ENCODE peak calls at places on chromosomes 6 and 20, in four cellular contexts. S is hypothalamus, M is breast epithelium, I is amniotic epithelial cell. Y is an unnamed sample.

GRCh38 chr20:2749343-2749950 is 51.0 kb downstream of the CPXM1 start:
- DNase-seq in M (no peak), S (no peak), I (no peak), Y (no peak)

GRCh38 chr20:24608926-24609667 is 139.7 kb downstream of the SYNDIG1 start:
- DNase-seq in I (no peak), M (no peak), S (no peak), Y (no peak)

GRCh38 chr6:12286381-12287132 is 3.6 kb upstream of the EDN1 start:
- DNase-seq in I (peak; percentile 80), M (no peak), S (no peak), Y (no peak)

GRCh38 chr6:25692472-25692871 is 40.5 kb downstream of the SCGN start:
- DNase-seq in I (no peak), M (no peak), S (no peak), Y (no peak)

GRCh38 chr20:18739785-18740184 is 73.8 kb upstream of the SCP2D1 start:
- DNase-seq in M (no peak), S (no peak), I (peak; percentile 99), Y (no peak)

GRCh38 chr20:61560361-61560853 is 308.3 kb downstream of the CDH4 start:
- DNase-seq in S (no peak), I (peak; percentile 8), M (no peak), Y (no peak)

GRCh38 chr6:139175389-139175788 is 40.5 kb downstream of the HECA start:
- DNase-seq in S (no peak), I (no peak), M (no peak), Y (no peak)

GRCh38 chr20:35561268-35561667 is 19.4 kb downstream of the ERGIC3 start:
- DNase-seq in S (peak; percentile 9), I (peak; percentile 38), M (no peak), Y (no peak)

GRCh38 chr20:11200423-11200822 is 526.6 kb upstream of the JAG1 start:
- DNase-seq in S (no peak), M (no peak), I (no peak), Y (no peak)

GRCh38 chr20:37309941-37310590 is 20.6 kb downstream of the MANBAL start:
- DNase-seq in I (peak; percentile 37), S (no peak), M (peak; percentile 87), Y (no peak)

GRCh38 chr6:89566930-89567634 is 71.5 kb downstream of the LYRM2 start:
- DNase-seq in S (peak; percentile 30), I (no peak), M (no peak), Y (no peak)

GRCh38 chr6:56699066-56699654 is 56.5 kb upstream of the DST start:
- DNase-seq in I (peak; percentile 45), S (no peak), M (no peak), Y (peak; percentile 27)

GRCh38 chr20:62927128-62927705 is 912 bp upstream of the DIDO1 start:
- DNase-seq in M (no peak), I (no peak), S (no peak), Y (no peak)

GRCh38 chr6:44177691-44178423 is 19.2 kb downstream of the CAPN11 start:
- DNase-seq in I (peak; percentile 97), S (no peak), M (peak; percentile 62), Y (no peak)

GRCh38 chr6:101117397-101118185 is 236.5 kb upstream of the ASCC3 start:
- DNase-seq in M (no peak), S (no peak), I (peak; percentile 0), Y (no peak)

GRCh38 chr6:44563397-44563796 is 175.9 kb downstream of the CDC5L start:
- DNase-seq in I (no peak), M (no peak), S (no peak), Y (no peak)

GRCh38 chr6:106451419-106451818 is 90.9 kb downstream of the CRYBG1 start:
- DNase-seq in S (no peak), I (peak; percentile 20), M (no peak), Y (no peak)

GRCh38 chr6:130827247-130828149 is at the start of gene SMLR1:
- DNase-seq in I (no peak), S (no peak), M (no peak), Y (no peak)

GRCh38 chr6:19269341-19269898 is 567.8 kb upstream of the ID4 start:
- DNase-seq in S (no peak), M (no peak), I (no peak), Y (no peak)

GRCh38 chr20:57596998-57597939 is 23.0 kb downstream of the ZBP1 start:
- DNase-seq in M (peak; percentile 43), S (peak; percentile 42), I (peak; percentile 8), Y (peak; percentile 91)

GRCh38 chr6:139587469-139587868 is 213.0 kb upstream of the CITED2 start:
- DNase-seq in S (no peak), I (peak; percentile 97), M (no peak), Y (no peak)

GRCh38 chr6:110612298-110612697 is 135.9 kb upstream of the SLC22A16 start:
- DNase-seq in M (no peak), S (no peak), I (no peak), Y (no peak)

GRCh38 chr6:166989427-166990034 is 9.7 kb upstream of the CEP43 start:
- DNase-seq in I (peak; percentile 46), S (no peak), M (no peak), Y (peak; percentile 34)

GRCh38 chr20:62776692-62777527 is 19.4 kb upstream of the MRGBP start:
- DNase-seq in S (no peak), M (no peak), I (no peak), Y (no peak)

GRCh38 chr6:26141378-26141901 is 54.2 kb downstream of the HFE start:
- DNase-seq in M (no peak), I (no peak), S (peak; percentile 40), Y (peak; percentile 37)

GRCh38 chr20:47499053-47499452 is 2.6 kb upstream of the NCOA3 start:
- DNase-seq in I (no peak), M (no peak), S (no peak), Y (no peak)

GRCh38 chr20:53917145-53918009 is 153.0 kb downstream of the BCAS1 start:
- DNase-seq in S (peak; percentile 22), M (peak; percentile 75), I (peak; percentile 73), Y (no peak)

GRCh38 chr6:130858054-130858453 is 30.8 kb downstream of the SMLR1 start:
- DNase-seq in I (no peak), M (no peak), S (no peak), Y (no peak)

Y was measured in frontal cortex.